ENCODE peak calls at places on chromosomes 13 and 19, in eight cellular contexts. One of them, this sample, is unnamed.

GRCh38 chr19:50899549-50899948 is 11.6 kb downstream of the KLK4 start:
- DNase-seq in kidney epithelial cell: no peak
- DNase-seq in right lobe of liver: no peak
- DNase-seq in HFFc6: no peak
- DNase-seq in cardiac muscle cell: no peak
- DNase-seq in AG09319: no peak
- DNase-seq in uterus: no peak
- DNase-seq in GM06990: no peak
- DNase-seq in this sample: no peak

GRCh38 chr19:10338940-10339339 is 484 bp downstream of the ICAM3 start:
- DNase-seq in uterus: no peak
- DNase-seq in AG09319: no peak
- DNase-seq in right lobe of liver: no peak
- DNase-seq in HFFc6: no peak
- DNase-seq in cardiac muscle cell: no peak
- DNase-seq in GM06990: no peak
- DNase-seq in kidney epithelial cell: no peak
- DNase-seq in this sample: no peak

GRCh38 chr19:38990949-38991697 is 15.6 kb upstream of the FBXO17 start:
- DNase-seq in HFFc6: peak
- DNase-seq in cardiac muscle cell: peak
- DNase-seq in uterus: no peak
- DNase-seq in AG09319: no peak
- DNase-seq in kidney epithelial cell: no peak
- DNase-seq in right lobe of liver: no peak
- DNase-seq in GM06990: no peak
- DNase-seq in this sample: no peak

GRCh38 chr13:53158201-53158600 is 129.6 kb downstream of the OLFM4 start:
- DNase-seq in kidney epithelial cell: no peak
- DNase-seq in uterus: no peak
- DNase-seq in cardiac muscle cell: no peak
- DNase-seq in HFFc6: no peak
- DNase-seq in GM06990: no peak
- DNase-seq in AG09319: no peak
- DNase-seq in right lobe of liver: no peak
- DNase-seq in this sample: no peak

GRCh38 chr13:26881154-26881553 is 120.6 kb upstream of the GPR12 start:
- DNase-seq in HFFc6: peak
- DNase-seq in AG09319: no peak
- DNase-seq in GM06990: no peak
- DNase-seq in kidney epithelial cell: no peak
- DNase-seq in right lobe of liver: no peak
- DNase-seq in cardiac muscle cell: peak
- DNase-seq in uterus: no peak
- DNase-seq in this sample: no peak

GRCh38 chr19:778910-779653 is 18.2 kb upstream of the PTBP1 start:
- DNase-seq in cardiac muscle cell: peak
- DNase-seq in kidney epithelial cell: peak
- DNase-seq in GM06990: no peak
- DNase-seq in AG09319: peak
- DNase-seq in HFFc6: peak
- DNase-seq in uterus: no peak
- DNase-seq in right lobe of liver: no peak
- DNase-seq in this sample: peak

GRCh38 chr19:33427801-33428626 is 54.5 kb downstream of the CEBPG start:
- DNase-seq in AG09319: no peak
- DNase-seq in kidney epithelial cell: no peak
- DNase-seq in right lobe of liver: peak
- DNase-seq in uterus: no peak
- DNase-seq in GM06990: no peak
- DNase-seq in HFFc6: no peak
- DNase-seq in cardiac muscle cell: no peak
- DNase-seq in this sample: no peak

GRCh38 chr13:27211771-27212364 is 39.5 kb upstream of the RPL21 start:
- DNase-seq in cardiac muscle cell: peak
- DNase-seq in GM06990: no peak
- DNase-seq in AG09319: no peak
- DNase-seq in right lobe of liver: no peak
- DNase-seq in uterus: no peak
- DNase-seq in HFFc6: peak
- DNase-seq in kidney epithelial cell: peak
- DNase-seq in this sample: no peak

GRCh38 chr13:79933389-79933788 is 407.5 kb downstream of the SPRY2 start:
- DNase-seq in AG09319: no peak
- DNase-seq in cardiac muscle cell: no peak
- DNase-seq in kidney epithelial cell: no peak
- DNase-seq in uterus: no peak
- DNase-seq in GM06990: no peak
- DNase-seq in right lobe of liver: no peak
- DNase-seq in HFFc6: no peak
- DNase-seq in this sample: no peak

GRCh38 chr13:27024062-27024461 is 147.5 kb downstream of the USP12 start:
- DNase-seq in uterus: no peak
- DNase-seq in cardiac muscle cell: no peak
- DNase-seq in kidney epithelial cell: no peak
- DNase-seq in AG09319: no peak
- DNase-seq in HFFc6: no peak
- DNase-seq in right lobe of liver: no peak
- DNase-seq in GM06990: no peak
- DNase-seq in this sample: peak

GRCh38 chr19:3176715-3177501 is 1.7 kb upstream of the S1PR4 start:
- DNase-seq in cardiac muscle cell: no peak
- DNase-seq in right lobe of liver: peak
- DNase-seq in AG09319: no peak
- DNase-seq in uterus: no peak
- DNase-seq in HFFc6: peak
- DNase-seq in kidney epithelial cell: peak
- DNase-seq in GM06990: no peak
- DNase-seq in this sample: peak

GRCh38 chr19:3693030-3693925 is 7.0 kb downstream of the PIP5K1C start:
- DNase-seq in AG09319: no peak
- DNase-seq in uterus: no peak
- DNase-seq in kidney epithelial cell: no peak
- DNase-seq in HFFc6: no peak
- DNase-seq in right lobe of liver: no peak
- DNase-seq in cardiac muscle cell: no peak
- DNase-seq in GM06990: no peak
- DNase-seq in this sample: no peak

GRCh38 chr13:23960566-23961156 is 63.4 kb upstream of the C1QTNF9B start:
- DNase-seq in uterus: no peak
- DNase-seq in HFFc6: peak
- DNase-seq in cardiac muscle cell: peak
- DNase-seq in right lobe of liver: no peak
- DNase-seq in GM06990: no peak
- DNase-seq in AG09319: no peak
- DNase-seq in kidney epithelial cell: no peak
- DNase-seq in this sample: no peak

GRCh38 chr13:102933076-102933922 is 87.5 kb downstream of the ERCC5 start:
- DNase-seq in GM06990: no peak
- DNase-seq in cardiac muscle cell: no peak
- DNase-seq in uterus: no peak
- DNase-seq in AG09319: no peak
- DNase-seq in kidney epithelial cell: no peak
- DNase-seq in right lobe of liver: no peak
- DNase-seq in HFFc6: no peak
- DNase-seq in this sample: no peak

GRCh38 chr13:95411641-95412040 is 110.4 kb upstream of the ABCC4 start:
- DNase-seq in right lobe of liver: no peak
- DNase-seq in AG09319: peak
- DNase-seq in cardiac muscle cell: peak
- DNase-seq in uterus: no peak
- DNase-seq in GM06990: no peak
- DNase-seq in kidney epithelial cell: no peak
- DNase-seq in HFFc6: peak
- DNase-seq in this sample: no peak

GRCh38 chr19:33005440-33005839 is 33.4 kb downstream of the FAAP24 start:
- DNase-seq in GM06990: no peak
- DNase-seq in uterus: no peak
- DNase-seq in AG09319: no peak
- DNase-seq in kidney epithelial cell: no peak
- DNase-seq in right lobe of liver: no peak
- DNase-seq in cardiac muscle cell: no peak
- DNase-seq in HFFc6: no peak
- DNase-seq in this sample: no peak

GRCh38 chr19:2586196-2586595 is 110.3 kb downstream of the GADD45B start:
- DNase-seq in HFFc6: no peak
- DNase-seq in GM06990: no peak
- DNase-seq in AG09319: no peak
- DNase-seq in uterus: no peak
- DNase-seq in right lobe of liver: no peak
- DNase-seq in cardiac muscle cell: no peak
- DNase-seq in kidney epithelial cell: no peak
- DNase-seq in this sample: no peak

GRCh38 chr13:50805805-50806204 is 37.7 kb downstream of the DLEU7 start:
- DNase-seq in GM06990: no peak
- DNase-seq in uterus: no peak
- DNase-seq in AG09319: no peak
- DNase-seq in cardiac muscle cell: peak
- DNase-seq in right lobe of liver: no peak
- DNase-seq in HFFc6: no peak
- DNase-seq in kidney epithelial cell: no peak
- DNase-seq in this sample: no peak

GRCh38 chr13:47499358-47500150 is 501.5 kb downstream of the SUCLA2 start:
- DNase-seq in uterus: no peak
- DNase-seq in AG09319: peak
- DNase-seq in cardiac muscle cell: peak
- DNase-seq in GM06990: no peak
- DNase-seq in kidney epithelial cell: peak
- DNase-seq in right lobe of liver: no peak
- DNase-seq in HFFc6: peak
- DNase-seq in this sample: peak

GRCh38 chr13:97307882-97308624 is 85.9 kb downstream of the MBNL2 start:
- DNase-seq in GM06990: no peak
- DNase-seq in AG09319: no peak
- DNase-seq in kidney epithelial cell: no peak
- DNase-seq in HFFc6: peak
- DNase-seq in uterus: no peak
- DNase-seq in cardiac muscle cell: peak
- DNase-seq in right lobe of liver: peak
- DNase-seq in this sample: no peak

GRCh38 chr13:97306646-97307045 is 84.5 kb downstream of the MBNL2 start:
- DNase-seq in AG09319: no peak
- DNase-seq in GM06990: no peak
- DNase-seq in uterus: no peak
- DNase-seq in right lobe of liver: no peak
- DNase-seq in kidney epithelial cell: no peak
- DNase-seq in cardiac muscle cell: peak
- DNase-seq in HFFc6: no peak
- DNase-seq in this sample: no peak

GRCh38 chr13:97308735-97309429 is 86.7 kb downstream of the MBNL2 start:
- DNase-seq in AG09319: no peak
- DNase-seq in HFFc6: peak
- DNase-seq in uterus: no peak
- DNase-seq in right lobe of liver: no peak
- DNase-seq in GM06990: no peak
- DNase-seq in cardiac muscle cell: no peak
- DNase-seq in kidney epithelial cell: no peak
- DNase-seq in this sample: no peak

GRCh38 chr13:97307096-97307495 is 85.0 kb downstream of the MBNL2 start:
- DNase-seq in GM06990: no peak
- DNase-seq in AG09319: no peak
- DNase-seq in kidney epithelial cell: no peak
- DNase-seq in cardiac muscle cell: no peak
- DNase-seq in right lobe of liver: no peak
- DNase-seq in HFFc6: no peak
- DNase-seq in uterus: no peak
- DNase-seq in this sample: no peak

GRCh38 chr13:97307544-97307881 is 85.4 kb downstream of the MBNL2 start:
- DNase-seq in uterus: no peak
- DNase-seq in HFFc6: no peak
- DNase-seq in cardiac muscle cell: no peak
- DNase-seq in GM06990: no peak
- DNase-seq in AG09319: no peak
- DNase-seq in kidney epithelial cell: no peak
- DNase-seq in right lobe of liver: no peak
- DNase-seq in this sample: no peak
- TF ChIP-seq CTCF in uterus: no peak
- TF ChIP-seq CTCF in HFFc6: no peak
- TF ChIP-seq CTCF in cardiac muscle cell: no peak
- TF ChIP-seq CTCF in GM06990: no peak
- TF ChIP-seq CTCF in AG09319: no peak
- TF ChIP-seq CTCF in kidney epithelial cell: no peak
- TF ChIP-seq CTCF in right lobe of liver: no peak
- TF ChIP-seq CTCF in this sample: no peak

GRCh38 chr19:57240311-57241090 is at the start of gene ZNF805:
- DNase-seq in HFFc6: peak
- DNase-seq in cardiac muscle cell: peak
- DNase-seq in uterus: peak
- DNase-seq in right lobe of liver: peak
- DNase-seq in AG09319: peak
- DNase-seq in kidney epithelial cell: peak
- DNase-seq in GM06990: peak
- DNase-seq in this sample: peak
- TF ChIP-seq CTCF in HFFc6: peak
- TF ChIP-seq CTCF in cardiac muscle cell: no peak
- TF ChIP-seq CTCF in uterus: no peak
- TF ChIP-seq CTCF in right lobe of liver: no peak
- TF ChIP-seq CTCF in AG09319: no peak
- TF ChIP-seq CTCF in kidney epithelial cell: no peak
- TF ChIP-seq CTCF in GM06990: peak
- TF ChIP-seq CTCF in this sample: no peak

DNA sequence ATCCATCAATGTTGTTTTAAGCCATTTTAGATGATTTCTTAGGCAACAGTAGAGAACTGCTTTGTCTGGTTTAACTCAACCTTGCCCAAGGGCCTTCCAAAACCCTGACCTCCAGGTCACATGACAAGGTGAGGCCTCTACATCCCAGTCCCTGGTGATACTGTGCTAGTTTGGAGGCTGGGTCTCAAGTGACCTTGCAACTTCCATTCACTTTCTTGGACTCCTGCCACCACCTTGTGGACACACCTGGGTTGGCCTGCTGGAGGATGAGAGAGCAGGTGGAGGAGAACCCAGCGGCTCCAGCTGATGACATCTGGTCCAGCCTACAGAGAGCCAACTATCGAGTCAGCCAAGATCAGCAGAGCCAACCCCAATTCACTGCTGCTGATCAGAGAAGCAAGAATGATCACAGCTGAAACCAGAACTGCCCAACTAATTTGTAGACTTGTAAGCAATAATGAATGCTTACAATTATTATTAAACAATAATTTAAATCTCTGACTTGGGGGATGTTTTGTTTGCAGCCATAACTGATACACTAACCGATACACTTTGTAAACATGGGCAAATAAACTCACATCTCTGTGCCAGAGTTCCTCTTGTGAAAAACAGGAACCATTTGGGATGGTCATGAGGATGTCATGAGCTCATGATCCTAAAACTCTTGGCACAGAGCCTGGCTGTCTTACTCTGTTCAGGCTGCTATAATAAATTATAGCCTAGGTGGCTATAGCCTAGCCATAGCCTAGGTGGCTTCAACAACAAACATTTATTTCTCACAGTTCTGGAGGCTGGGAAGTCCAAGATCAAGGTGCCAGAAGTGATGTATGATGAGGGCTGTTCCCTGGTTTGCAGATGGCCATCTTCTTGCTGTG is 11.5 kb downstream of the FAM187B start:
- DNase-seq in cardiac muscle cell: no peak
- DNase-seq in kidney epithelial cell: no peak
- DNase-seq in HFFc6: no peak
- DNase-seq in right lobe of liver: no peak
- DNase-seq in uterus: no peak
- DNase-seq in GM06990: peak
- DNase-seq in AG09319: no peak
- DNase-seq in this sample: no peak
- TF ChIP-seq CTCF in cardiac muscle cell: no peak
- TF ChIP-seq CTCF in kidney epithelial cell: no peak
- TF ChIP-seq CTCF in HFFc6: no peak
- TF ChIP-seq CTCF in right lobe of liver: no peak
- TF ChIP-seq CTCF in uterus: no peak
- TF ChIP-seq CTCF in GM06990: peak
- TF ChIP-seq CTCF in AG09319: no peak
- TF ChIP-seq CTCF in this sample: no peak

GRCh38 chr13:30932481-30933333 is at the start of gene TEX26:
- DNase-seq in GM06990: no peak
- DNase-seq in cardiac muscle cell: peak
- DNase-seq in kidney epithelial cell: no peak
- DNase-seq in HFFc6: no peak
- DNase-seq in AG09319: no peak
- DNase-seq in right lobe of liver: no peak
- DNase-seq in uterus: no peak
- DNase-seq in this sample: no peak
- TF ChIP-seq CTCF in GM06990: no peak
- TF ChIP-seq CTCF in cardiac muscle cell: peak
- TF ChIP-seq CTCF in kidney epithelial cell: no peak
- TF ChIP-seq CTCF in HFFc6: no peak
- TF ChIP-seq CTCF in AG09319: no peak
- TF ChIP-seq CTCF in right lobe of liver: no peak
- TF ChIP-seq CTCF in uterus: no peak
- TF ChIP-seq CTCF in this sample: no peak